ENCODE peak calls at places on chromosomes 16 and 17, in ten cellular contexts. One of them, this sample, is unnamed.

GRCh38 chr17:43399839-43400328 is 1.1 kb downstream of the ARL4D start:
- DNase-seq in stimulated activated CD8-positive, alpha-beta memory T cell treated with anti-CD3 and anti-CD28 coated beads, Interleukin-2, amount 100 ng/mL, for 1 hour: no peak
- DNase-seq in RWPE1: no peak
- DNase-seq in fibroblast of the conjunctiva: no peak
- DNase-seq in mesothelial cell of epicardium: no peak
- DNase-seq in neural crest cell: no peak
- DNase-seq in AG09319: no peak
- DNase-seq in putamen: no peak
- DNase-seq in heart left ventricle: peak; percentile 69
- DNase-seq in progenitor cell of endocrine pancreas: no peak
- DNase-seq in this sample: peak; percentile 58

GRCh38 chr17:57902800-57903759 is 52.1 kb downstream of the CUEDC1 start:
- DNase-seq in stimulated activated CD8-positive, alpha-beta memory T cell treated with anti-CD3 and anti-CD28 coated beads, Interleukin-2, amount 100 ng/mL, for 1 hour: no peak
- DNase-seq in RWPE1: peak; percentile 96
- DNase-seq in fibroblast of the conjunctiva: peak; percentile 69
- DNase-seq in mesothelial cell of epicardium: no peak
- DNase-seq in neural crest cell: no peak
- DNase-seq in AG09319: no peak
- DNase-seq in putamen: no peak
- DNase-seq in heart left ventricle: peak; percentile 92
- DNase-seq in progenitor cell of endocrine pancreas: no peak
- DNase-seq in this sample: peak; percentile 96

GRCh38 chr17:4998027-4998665 is 396 bp downstream of the KIF1C start:
- DNase-seq in stimulated activated CD8-positive, alpha-beta memory T cell treated with anti-CD3 and anti-CD28 coated beads, Interleukin-2, amount 100 ng/mL, for 1 hour: no peak
- DNase-seq in RWPE1: no peak
- DNase-seq in fibroblast of the conjunctiva: no peak
- DNase-seq in mesothelial cell of epicardium: peak; percentile 76
- DNase-seq in neural crest cell: peak; percentile 47
- DNase-seq in AG09319: no peak
- DNase-seq in putamen: no peak
- DNase-seq in heart left ventricle: peak; percentile 82
- DNase-seq in progenitor cell of endocrine pancreas: peak; percentile 64
- DNase-seq in this sample: peak; percentile 88

GRCh38 chr17:42018339-42018738 is 1.1 kb upstream of the DNAJC7 start:
- DNase-seq in stimulated activated CD8-positive, alpha-beta memory T cell treated with anti-CD3 and anti-CD28 coated beads, Interleukin-2, amount 100 ng/mL, for 1 hour: no peak
- DNase-seq in RWPE1: no peak
- DNase-seq in fibroblast of the conjunctiva: no peak
- DNase-seq in mesothelial cell of epicardium: no peak
- DNase-seq in neural crest cell: no peak
- DNase-seq in AG09319: no peak
- DNase-seq in putamen: no peak
- DNase-seq in heart left ventricle: no peak
- DNase-seq in progenitor cell of endocrine pancreas: no peak
- DNase-seq in this sample: no peak

GRCh38 chr17:49076575-49077384 is 55.8 kb upstream of the B4GALNT2 start:
- DNase-seq in stimulated activated CD8-positive, alpha-beta memory T cell treated with anti-CD3 and anti-CD28 coated beads, Interleukin-2, amount 100 ng/mL, for 1 hour: no peak
- DNase-seq in RWPE1: no peak
- DNase-seq in fibroblast of the conjunctiva: peak; percentile 49
- DNase-seq in mesothelial cell of epicardium: no peak
- DNase-seq in neural crest cell: no peak
- DNase-seq in AG09319: peak; percentile 16
- DNase-seq in putamen: no peak
- DNase-seq in heart left ventricle: no peak
- DNase-seq in progenitor cell of endocrine pancreas: no peak
- DNase-seq in this sample: no peak

GRCh38 chr16:1464196-1464893 is 10.5 kb downstream of the CLCN7 start:
- DNase-seq in stimulated activated CD8-positive, alpha-beta memory T cell treated with anti-CD3 and anti-CD28 coated beads, Interleukin-2, amount 100 ng/mL, for 1 hour: no peak
- DNase-seq in RWPE1: no peak
- DNase-seq in fibroblast of the conjunctiva: no peak
- DNase-seq in mesothelial cell of epicardium: no peak
- DNase-seq in neural crest cell: no peak
- DNase-seq in AG09319: no peak
- DNase-seq in putamen: no peak
- DNase-seq in heart left ventricle: peak; percentile 55
- DNase-seq in progenitor cell of endocrine pancreas: no peak
- DNase-seq in this sample: no peak

GRCh38 chr17:18138065-18138749 is 29.7 kb downstream of the MYO15A start:
- DNase-seq in stimulated activated CD8-positive, alpha-beta memory T cell treated with anti-CD3 and anti-CD28 coated beads, Interleukin-2, amount 100 ng/mL, for 1 hour: no peak
- DNase-seq in RWPE1: no peak
- DNase-seq in fibroblast of the conjunctiva: no peak
- DNase-seq in mesothelial cell of epicardium: no peak
- DNase-seq in neural crest cell: no peak
- DNase-seq in AG09319: no peak
- DNase-seq in putamen: no peak
- DNase-seq in heart left ventricle: no peak
- DNase-seq in progenitor cell of endocrine pancreas: no peak
- DNase-seq in this sample: no peak

GRCh38 chr16:53558665-53559064 is 55.7 kb upstream of the AKTIP start:
- DNase-seq in stimulated activated CD8-positive, alpha-beta memory T cell treated with anti-CD3 and anti-CD28 coated beads, Interleukin-2, amount 100 ng/mL, for 1 hour: no peak
- DNase-seq in RWPE1: no peak
- DNase-seq in fibroblast of the conjunctiva: no peak
- DNase-seq in mesothelial cell of epicardium: no peak
- DNase-seq in neural crest cell: no peak
- DNase-seq in AG09319: no peak
- DNase-seq in putamen: no peak
- DNase-seq in heart left ventricle: no peak
- DNase-seq in progenitor cell of endocrine pancreas: no peak
- DNase-seq in this sample: no peak

GRCh38 chr16:80599466-80599865 is 58.7 kb downstream of the DYNLRB2 start:
- DNase-seq in stimulated activated CD8-positive, alpha-beta memory T cell treated with anti-CD3 and anti-CD28 coated beads, Interleukin-2, amount 100 ng/mL, for 1 hour: no peak
- DNase-seq in RWPE1: no peak
- DNase-seq in fibroblast of the conjunctiva: no peak
- DNase-seq in mesothelial cell of epicardium: no peak
- DNase-seq in neural crest cell: no peak
- DNase-seq in AG09319: no peak
- DNase-seq in putamen: no peak
- DNase-seq in heart left ventricle: no peak
- DNase-seq in progenitor cell of endocrine pancreas: no peak
- DNase-seq in this sample: no peak

This sample was measured in aorta.